ENCODE peak calls at places on chromosomes 4 and X, in six cellular contexts. P, I, Y, N, X and E are unnamed samples.

GRCh38 chr4:120083152-120083551 is 16.5 kb upstream of the MAD2L1 start:
- DNase-seq in I (no peak), X (no peak), Y (no peak), P (no peak), N (no peak), E (no peak)

GRCh38 chr4:123653211-123653610 is 256.6 kb downstream of the SPRY1 start:
- DNase-seq in X (no peak), N (no peak), P (no peak), I (no peak), Y (no peak), E (no peak)

GRCh38 chrX:39301041-39301440 is 499.8 kb downstream of the MID1IP1 start:
- DNase-seq in P (no peak), Y (no peak), X (no peak), I (no peak), N (no peak), E (no peak)

GRCh38 chr4:6199344-6199921 is 916 bp downstream of the JAKMIP1 start:
- DNase-seq in Y (peak; percentile 19), X (no peak), P (peak; percentile 74), N (no peak), I (no peak), E (no peak)

GRCh38 chrX:3638280-3638873 is 75.1 kb downstream of the PRKX start:
- DNase-seq in I (peak; percentile 57), N (peak; percentile 11), P (peak; percentile 57), X (peak; percentile 16), Y (peak; percentile 37), E (peak; percentile 48)

GRCh38 chr4:158316264-158316663 is 106.0 kb downstream of the TMEM144 start:
- DNase-seq in P (no peak), X (no peak), I (no peak), Y (no peak), N (no peak), E (peak; percentile 37)

GRCh38 chr4:85114526-85114925 is 148.0 kb upstream of the WDFY3 start:
- DNase-seq in P (no peak), Y (no peak), X (no peak), N (no peak), I (no peak), E (no peak)

GRCh38 chr4:143488684-143489083 is 24.8 kb upstream of the SMARCA5 start:
- DNase-seq in Y (no peak), X (no peak), N (no peak), P (no peak), I (no peak), E (no peak)

GRCh38 chrX:14630724-14631123 is 101.4 kb downstream of the GLRA2 start:
- DNase-seq in I (no peak), N (no peak), P (no peak), X (no peak), Y (peak; percentile 7), E (no peak)

GRCh38 chrX:100368167-100368566 is 41.9 kb downstream of the PCDH19 start:
- DNase-seq in X (no peak), P (peak; percentile 21), I (no peak), N (peak; percentile 0), Y (peak; percentile 22), E (peak; percentile 0)

GRCh38 chrX:1521459-1521956 is 15.5 kb downstream of the P2RY8 start:
- DNase-seq in I (no peak), N (peak; percentile 29), X (peak; percentile 99), P (no peak), Y (peak; percentile 35), E (no peak)

GRCh38 chr4:40258624-40259023 is 61.8 kb downstream of the RHOH start:
- DNase-seq in Y (no peak), N (no peak), X (no peak), I (no peak), P (no peak), E (no peak)

GRCh38 chr4:40254961-40255721 is 58.3 kb downstream of the RHOH start:
- DNase-seq in X (no peak), I (no peak), N (peak; percentile 9), P (no peak), Y (peak; percentile 76), E (peak; percentile 48)

GRCh38 chr4:40253906-40254305 is 57.1 kb downstream of the RHOH start:
- DNase-seq in I (no peak), N (no peak), Y (no peak), X (no peak), P (no peak), E (no peak)

GRCh38 chr4:40256329-40256728 is 59.5 kb downstream of the RHOH start:
- DNase-seq in X (no peak), P (no peak), I (no peak), Y (no peak), N (no peak), E (no peak)

GRCh38 chr4:40255722-40256281 is 59.0 kb downstream of the RHOH start:
- DNase-seq in N (peak; percentile 71), X (no peak), P (no peak), I (no peak), Y (peak; percentile 96), E (peak; percentile 99)
- TF ChIP-seq SMC3 in N (no peak), X (no peak), P (no peak), I (no peak), Y (no peak), E (no peak)

GRCh38 chr4:160233141-160233540 is 1130.3 kb downstream of the RAPGEF2 start:
- DNase-seq in I (no peak), X (no peak), N (no peak), Y (no peak), P (no peak), E (no peak)
- TF ChIP-seq SMC3 in I (no peak), X (no peak), N (no peak), Y (no peak), P (no peak), E (no peak)

GRCh38 chr4:153345011-153345981 is 808 bp downstream of the MND1 start:
- DNase-seq in Y (peak; percentile 57), N (peak; percentile 64), I (peak; percentile 64), X (no peak), P (peak; percentile 74), E (peak; percentile 56)
- TF ChIP-seq SMC3 in Y (no peak), N (no peak), I (no peak), X (no peak), P (no peak), E (no peak)

GRCh38 chr4:1074077-1074476 is 39.3 kb downstream of the RNF212 start:
- DNase-seq in N (no peak), P (no peak), Y (no peak), X (no peak), I (no peak), E (no peak)
- TF ChIP-seq SMC3 in N (no peak), P (no peak), Y (no peak), X (no peak), I (no peak), E (no peak)

DNA sequence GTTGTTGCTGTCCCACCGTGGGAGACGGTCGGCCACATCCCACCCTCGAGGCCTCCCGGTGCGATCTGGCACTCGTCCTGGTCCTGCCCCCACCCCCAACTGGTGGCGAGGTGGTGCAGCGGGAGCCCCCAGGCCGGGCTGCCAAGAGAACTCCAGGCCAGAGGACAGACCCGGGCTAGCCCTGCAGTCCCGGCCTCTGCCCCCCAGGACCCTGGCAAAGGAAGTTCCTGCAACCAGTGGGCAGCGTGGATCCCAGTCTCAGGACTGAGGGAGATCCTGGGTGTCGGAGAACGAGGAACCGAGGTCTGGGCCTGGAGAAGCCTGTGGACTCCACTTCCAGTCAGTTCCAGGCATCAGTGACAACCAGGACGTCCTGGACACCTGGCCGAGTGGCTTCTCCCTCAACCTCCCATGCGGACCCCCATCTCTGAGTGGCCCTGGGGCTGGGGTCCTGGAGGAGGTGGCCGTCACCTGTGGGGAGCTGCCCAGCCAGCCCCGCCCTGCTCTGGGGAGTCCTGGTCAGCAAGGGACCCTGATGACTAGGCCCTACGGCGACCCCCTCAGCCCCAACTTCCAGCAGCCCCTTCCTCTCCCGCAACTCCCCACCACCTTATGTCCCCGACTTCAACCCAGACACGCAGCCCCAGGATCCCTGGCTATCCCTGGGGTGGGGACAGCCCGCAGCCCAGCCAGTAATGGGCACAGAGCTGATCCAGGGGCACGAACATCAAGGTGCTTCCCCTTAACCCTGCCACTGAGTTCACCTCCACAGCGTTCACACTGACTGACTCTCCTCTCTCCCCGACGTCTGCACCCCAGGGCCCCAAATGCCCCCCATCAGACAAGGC is 53.6 kb upstream of the NKX1-1 start:
- DNase-seq in N (no peak), X (no peak), Y (no peak), P (peak; percentile 26), I (no peak), E (no peak)
- TF ChIP-seq SMC3 in N (no peak), X (no peak), Y (no peak), P (no peak), I (no peak), E (no peak)

GRCh38 chrX:130545796-130546195 is 144.0 kb downstream of the RBMX2 start:
- DNase-seq in P (no peak), X (no peak), I (no peak), N (no peak), Y (no peak), E (no peak)

GRCh38 chrX:130543603-130544002 is 141.8 kb downstream of the RBMX2 start:
- DNase-seq in X (no peak), Y (no peak), I (no peak), N (no peak), P (no peak), E (no peak)

DNA sequence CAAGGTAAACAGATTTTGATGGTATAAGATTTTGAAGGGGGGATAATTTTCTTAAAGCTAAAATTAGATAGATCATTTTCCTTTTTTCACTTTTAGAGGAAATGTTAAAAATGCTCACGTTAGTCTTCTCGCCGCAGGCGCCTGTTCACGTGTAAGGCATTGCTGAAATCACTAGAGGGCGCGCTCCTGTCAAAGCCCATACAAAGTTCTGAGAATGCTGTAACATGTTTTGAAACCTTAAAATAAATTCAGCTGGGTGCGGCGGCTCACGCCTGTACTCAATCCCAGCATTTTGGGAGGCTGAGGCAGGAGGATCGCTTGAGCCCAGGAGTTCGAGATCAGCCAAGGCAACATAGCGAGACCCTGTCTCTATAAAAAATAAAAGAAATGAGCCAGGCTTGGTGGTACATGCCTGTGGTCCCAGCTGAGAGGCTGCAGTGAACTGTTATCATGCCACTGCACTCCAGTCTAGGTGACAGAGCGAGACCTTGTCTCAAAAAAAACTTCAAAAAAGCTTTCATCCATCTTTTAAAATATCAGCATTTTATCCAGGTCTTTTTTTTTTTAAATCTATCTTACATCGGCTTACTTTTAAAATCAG is 138.0 kb downstream of the RBMX2 start:
- DNase-seq in P (peak; percentile 47), Y (peak; percentile 53), N (peak; percentile 15), X (no peak), I (peak; percentile 43), E (peak; percentile 45)
- TF ChIP-seq SMC3 in P (peak; percentile 75), Y (peak; percentile 73), N (peak; percentile 58), X (peak; percentile 71), I (peak; percentile 58), E (peak; percentile 68)

DNA sequence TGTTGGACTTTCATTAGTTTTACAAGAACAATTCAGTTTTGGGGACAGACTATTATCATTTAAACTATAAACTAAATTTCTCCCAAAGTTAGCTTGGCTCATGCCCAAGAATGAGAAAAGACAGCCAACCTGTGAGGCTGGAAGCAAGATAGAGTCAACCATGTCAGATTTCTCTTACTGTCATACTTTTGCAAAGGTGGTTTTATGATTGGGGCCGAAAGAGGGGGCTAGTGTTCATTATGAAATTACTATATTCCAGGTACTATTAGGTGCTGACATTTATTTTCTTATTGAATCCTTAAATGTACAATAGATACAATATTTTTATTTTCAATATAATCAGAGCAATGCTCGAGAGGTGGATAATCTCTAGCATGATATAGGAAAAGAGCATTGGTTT is 30.6 kb downstream of the HERC6 start:
- DNase-seq in X (no peak), I (no peak), P (no peak), Y (no peak), N (no peak), E (no peak)
- TF ChIP-seq SMC3 in X (no peak), I (no peak), P (no peak), Y (no peak), N (no peak), E (no peak)

GRCh38 chrX:155144926-155145325 is 71.3 kb upstream of the VBP1 start:
- DNase-seq in Y (no peak), N (no peak), X (no peak), I (no peak), P (no peak), E (no peak)
- TF ChIP-seq SMC3 in Y (no peak), N (no peak), X (no peak), I (no peak), P (no peak), E (no peak)

GRCh38 chrX:36916941-36917340 is 91.2 kb upstream of the FAM47C start:
- DNase-seq in P (no peak), I (no peak), N (no peak), Y (no peak), X (no peak), E (no peak)
- TF ChIP-seq SMC3 in P (no peak), I (no peak), N (no peak), Y (no peak), X (no peak), E (no peak)